ENCODE peak calls at places on chromosomes 3 and 15, in six cellular contexts. P is esophagus squamous epithelium, H is neuronal stem cell, U is HFF-Myc, L is psoas muscle, N is adrenal gland. Y is an unnamed sample.

GRCh38 chr3:143442761-143443477 is 323.3 kb downstream of the CHST2 start:
- DNase-seq in L (no peak), N (no peak), U (no peak), P (no peak), H (no peak), Y (no peak)

GRCh38 chr15:100191161-100191560 is 150.6 kb downstream of the ADAMTS17 start:
- DNase-seq in U (no peak), N (no peak), H (no peak), L (peak), P (no peak), Y (no peak)

GRCh38 chr15:79680721-79681120 is 216.1 kb downstream of the MTHFS start:
- DNase-seq in L (no peak), N (no peak), P (no peak), U (peak), H (peak), Y (no peak)

GRCh38 chr15:100623301-100623700 is 20.9 kb downstream of the ASB7 start:
- DNase-seq in P (no peak), U (no peak), N (no peak), H (no peak), L (no peak), Y (no peak)

GRCh38 chr15:31179683-31180082 is 78.2 kb upstream of the TRPM1 start:
- DNase-seq in L (no peak), P (no peak), N (no peak), U (no peak), H (no peak), Y (no peak)

GRCh38 chr3:10496121-10496863 is 9.1 kb downstream of the ATP2B2 start:
- DNase-seq in H (no peak), L (peak), N (no peak), U (no peak), P (no peak), Y (no peak)

GRCh38 chr3:64342940-64343691 is 117.8 kb upstream of the PRICKLE2 start:
- DNase-seq in N (peak), L (no peak), U (peak), H (no peak), P (no peak), Y (no peak)

GRCh38 chr3:158770254-158771017 is 31.4 kb upstream of the MFSD1 start:
- DNase-seq in H (no peak), N (no peak), L (no peak), P (no peak), U (no peak), Y (no peak)

GRCh38 chr3:71752911-71753715 is 542 bp upstream of the GPR27 start:
- DNase-seq in U (no peak), L (no peak), N (no peak), P (no peak), H (no peak), Y (no peak)

GRCh38 chr3:149352556-149352955 is 19.1 kb upstream of the TM4SF18 start:
- DNase-seq in N (peak), L (peak), U (no peak), H (peak), P (no peak), Y (peak)

GRCh38 chr3:9884555-9885165 is 4.6 kb upstream of the CIDEC start:
- DNase-seq in N (peak), H (no peak), L (no peak), U (peak), P (no peak), Y (no peak)

GRCh38 chr3:59803269-59803668 is 753.4 kb upstream of the CFAP20DC start:
- DNase-seq in N (no peak), H (no peak), U (no peak), L (no peak), P (no peak), Y (no peak)

GRCh38 chr15:28955160-28955502 is 69.4 kb downstream of the APBA2 start:
- DNase-seq in U (peak), N (no peak), P (no peak), L (no peak), H (no peak), Y (no peak)

GRCh38 chr3:113638910-113639309 is 57.5 kb downstream of the USF3 start:
- DNase-seq in H (no peak), N (no peak), P (no peak), U (no peak), L (no peak), Y (no peak)

GRCh38 chr3:171462224-171462623 is 2.0 kb upstream of the TNIK start:
- DNase-seq in N (no peak), U (no peak), H (no peak), L (no peak), P (no peak), Y (no peak)

GRCh38 chr3:67109651-67110204 is 111.6 kb downstream of the KBTBD8 start:
- DNase-seq in N (no peak), L (no peak), P (no peak), H (peak), U (peak), Y (no peak)

GRCh38 chr3:150202696-150203095 is 205.4 kb upstream of the TSC22D2 start:
- DNase-seq in L (no peak), P (no peak), U (no peak), H (no peak), N (no peak), Y (no peak)

GRCh38 chr3:33461097-33461496 is 20.9 kb upstream of the UBP1 start:
- DNase-seq in P (no peak), H (no peak), U (no peak), L (no peak), N (no peak), Y (no peak)

GRCh38 chr3:159881828-159882309 is 106.8 kb upstream of the IL12A start:
- DNase-seq in L (peak), N (no peak), P (no peak), U (no peak), H (no peak), Y (peak)

GRCh38 chr15:39919740-39920509 is at the start of gene GPR176:
- DNase-seq in U (no peak), H (peak), N (no peak), L (peak), P (no peak), Y (peak)

GRCh38 chr3:175546115-175546514 is 687.0 kb downstream of the NAALADL2 start:
- DNase-seq in N (no peak), P (no peak), H (no peak), U (no peak), L (no peak), Y (no peak)

GRCh38 chr15:23438816-23439466 is 8.1 kb downstream of the GOLGA6L2 start:
- DNase-seq in H (no peak), L (no peak), U (no peak), P (no peak), N (no peak), Y (no peak)

GRCh38 chr3:5678248-5678647 is 490.7 kb downstream of the EDEM1 start:
- DNase-seq in N (no peak), H (no peak), P (no peak), U (no peak), L (no peak), Y (no peak)

GRCh38 chr15:39629376-39629775 is 48.5 kb downstream of the THBS1 start:
- DNase-seq in N (no peak), U (no peak), H (no peak), P (no peak), L (no peak), Y (no peak)

GRCh38 chr3:87811953-87812352 is 246.9 kb downstream of the CGGBP1 start:
- DNase-seq in H (no peak), L (no peak), U (no peak), N (no peak), P (no peak), Y (no peak)

GRCh38 chr3:184620799-184621119 is 59.2 kb downstream of the EPHB3 start:
- DNase-seq in U (no peak), P (no peak), L (no peak), H (no peak), N (no peak), Y (no peak)

GRCh38 chr3:104805508-104805907 is 561.2 kb upstream of the ALCAM start:
- DNase-seq in U (no peak), P (no peak), H (no peak), N (no peak), L (no peak), Y (no peak)

GRCh38 chr15:44215594-44215993 is 20.5 kb upstream of the FRMD5 start:
- DNase-seq in N (peak), L (no peak), U (peak), H (no peak), P (no peak), Y (no peak)

GRCh38 chr3:44058022-44058867 is 183.4 kb upstream of the TOPAZ1 start:
- DNase-seq in N (no peak), H (no peak), P (no peak), U (peak), L (no peak), Y (no peak)

GRCh38 chr3:100072328-100073048 is 41.8 kb downstream of the FILIP1L start:
- DNase-seq in N (no peak), U (no peak), L (no peak), H (no peak), P (no peak), Y (no peak)

GRCh38 chr15:99967841-99968371 is 234.7 kb upstream of the LYSMD4 start:
- DNase-seq in N (peak), U (no peak), P (no peak), L (no peak), H (no peak), Y (no peak)

GRCh38 chr15:75732809-75733451 is 20.3 kb upstream of the CSPG4 start:
- DNase-seq in L (peak), P (no peak), N (peak), H (peak), U (no peak), Y (peak)

GRCh38 chr3:71998995-71999673 is 214.2 kb upstream of the PROK2 start:
- DNase-seq in N (no peak), P (no peak), U (no peak), H (no peak), L (no peak), Y (no peak)

GRCh38 chr3:191740712-191741111 is 279.7 kb downstream of the PYDC2 start:
- DNase-seq in P (no peak), N (no peak), L (no peak), U (no peak), H (no peak), Y (no peak)

GRCh38 chr15:90020041-90020735 is 19.1 kb downstream of the ZNF710 start:
- DNase-seq in P (no peak), U (no peak), L (no peak), N (peak), H (no peak), Y (peak)
- H3K4me3 ChIP-seq in P (no peak), U (no peak), L (no peak), N (no peak), H (no peak), Y (no peak)

DNA sequence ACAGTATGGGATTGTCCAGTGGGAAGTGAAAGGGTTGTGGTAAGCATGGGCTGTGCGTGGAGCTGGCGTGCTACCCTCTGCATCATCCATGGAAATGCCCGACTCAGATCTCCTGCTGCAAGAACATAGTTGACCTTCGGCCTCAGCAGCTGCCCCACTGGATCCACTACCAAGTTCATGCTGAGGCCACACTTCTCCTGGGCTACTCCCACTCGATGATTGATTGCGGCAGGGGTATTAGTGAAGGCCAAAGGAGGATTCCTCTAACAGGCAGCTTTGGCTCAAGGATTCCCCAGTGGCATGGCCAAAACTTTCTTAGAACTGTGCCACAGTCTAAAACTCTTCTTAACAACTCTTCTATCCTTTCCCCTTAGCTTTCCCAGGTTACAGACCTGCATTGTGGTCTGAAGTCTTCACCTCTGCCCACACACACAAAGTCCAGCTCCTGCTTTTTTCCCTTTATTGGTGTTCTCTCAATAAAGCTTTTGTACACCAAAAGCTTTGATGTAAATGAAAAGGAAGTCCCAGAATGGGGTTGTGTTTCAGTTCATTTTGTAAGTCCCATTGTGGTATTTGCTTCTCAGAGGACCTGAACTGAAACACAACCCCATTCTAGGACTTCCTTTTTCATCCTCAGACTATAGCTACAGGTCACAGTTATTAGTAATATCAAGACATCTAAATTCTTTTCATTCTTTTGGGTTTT is 4.9 kb upstream of the TBC1D5 start:
- DNase-seq in U (no peak), P (no peak), L (no peak), N (no peak), H (no peak), Y (no peak)
- H3K4me3 ChIP-seq in U (no peak), P (no peak), L (no peak), N (no peak), H (no peak), Y (no peak)

GRCh38 chr15:72758195-72758594 is 25.4 kb downstream of the ADPGK start:
- DNase-seq in L (no peak), U (peak), P (no peak), H (no peak), N (no peak), Y (no peak)
- H3K4me3 ChIP-seq in L (no peak), U (no peak), P (no peak), H (no peak), N (no peak), Y (no peak)

GRCh38 chr15:48253186-48253585 is 47.1 kb downstream of the SLC12A1 start:
- DNase-seq in H (no peak), P (no peak), L (no peak), N (no peak), U (no peak), Y (no peak)
- H3K4me3 ChIP-seq in H (no peak), P (no peak), L (no peak), N (no peak), U (no peak), Y (no peak)

GRCh38 chr3:161920196-161920595 is 423.6 kb downstream of the OTOL1 start:
- DNase-seq in N (no peak), P (no peak), L (no peak), U (no peak), H (no peak), Y (no peak)
- H3K4me3 ChIP-seq in N (no peak), P (no peak), L (no peak), U (no peak), H (no peak), Y (no peak)

DNA sequence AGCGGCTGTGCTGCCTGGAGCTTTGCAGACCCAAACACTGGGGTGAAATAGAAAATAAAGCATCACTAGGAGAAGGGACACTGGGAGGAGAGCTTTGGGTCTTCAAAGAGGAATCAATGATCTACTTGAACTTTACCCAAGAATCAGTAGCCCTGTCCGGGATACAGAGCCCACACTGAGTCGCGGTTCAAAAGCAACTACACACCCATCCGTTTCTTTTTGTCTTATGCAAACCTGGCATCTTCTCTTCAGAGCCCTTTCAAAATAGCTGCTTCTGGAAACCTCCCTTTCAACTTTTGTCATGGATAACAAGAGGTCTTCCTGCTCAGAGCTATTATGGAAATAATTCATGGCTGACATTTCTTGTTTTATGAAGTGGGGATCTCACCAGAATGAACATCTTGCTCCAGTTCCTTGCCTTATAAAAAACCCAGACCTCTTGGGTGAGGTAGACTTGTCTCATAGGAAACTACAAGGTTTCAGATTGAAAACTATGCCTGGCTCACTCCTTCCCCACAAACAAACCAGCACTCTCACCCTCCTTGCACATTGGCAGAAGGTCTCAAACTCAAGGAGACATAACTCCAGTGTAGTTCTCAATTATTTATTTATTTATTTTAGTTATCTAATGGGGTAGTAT is 115.1 kb upstream of the ARHGEF3 start:
- DNase-seq in N (no peak), H (no peak), U (no peak), L (no peak), P (no peak), Y (no peak)
- H3K4me3 ChIP-seq in N (no peak), H (no peak), U (no peak), L (peak), P (no peak), Y (no peak)

GRCh38 chr15:60399246-60399915 is 1.6 kb upstream of the ANXA2 start:
- DNase-seq in N (no peak), H (no peak), P (no peak), L (no peak), U (no peak), Y (no peak)
- H3K4me3 ChIP-seq in N (no peak), H (no peak), P (no peak), L (no peak), U (peak), Y (no peak)

DNA sequence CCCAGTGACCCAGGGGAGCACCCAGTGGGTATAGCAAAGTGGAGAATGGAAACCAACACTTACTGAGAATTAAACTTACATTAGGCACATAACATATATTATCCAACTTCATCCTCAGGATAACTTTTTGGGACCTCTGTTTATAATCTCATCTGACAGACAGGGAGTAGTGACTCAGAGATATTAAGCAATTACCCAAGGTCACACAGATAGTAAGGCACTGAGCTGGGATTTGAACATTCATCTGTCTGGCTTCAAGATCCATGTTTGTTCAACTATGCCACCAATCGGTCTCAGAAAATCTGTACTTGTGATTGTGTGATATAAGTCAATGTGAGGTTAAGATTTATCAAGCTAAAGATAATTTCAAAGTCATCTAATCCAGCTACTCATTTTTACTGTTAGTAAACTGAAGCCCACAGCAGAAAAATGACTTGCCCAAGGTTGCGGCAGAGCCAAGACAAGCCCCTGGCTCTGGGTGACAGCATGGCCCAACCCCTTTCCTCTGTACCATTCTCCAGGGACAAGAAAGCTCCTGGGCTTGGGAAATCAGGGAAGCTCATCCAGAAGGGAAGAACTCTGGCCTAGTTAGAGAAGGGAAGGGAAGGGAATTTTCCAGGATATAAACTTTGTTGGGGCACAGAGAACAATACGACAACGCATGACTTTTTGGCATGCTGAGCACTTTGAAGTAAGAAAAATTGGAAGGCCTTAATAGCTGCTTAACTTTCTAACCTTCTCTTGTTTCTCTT is 137.9 kb upstream of the SMAD3 start:
- DNase-seq in L (no peak), N (peak), P (no peak), U (no peak), H (no peak), Y (no peak)
- H3K4me3 ChIP-seq in L (no peak), N (no peak), P (no peak), U (no peak), H (no peak), Y (no peak)

DNA sequence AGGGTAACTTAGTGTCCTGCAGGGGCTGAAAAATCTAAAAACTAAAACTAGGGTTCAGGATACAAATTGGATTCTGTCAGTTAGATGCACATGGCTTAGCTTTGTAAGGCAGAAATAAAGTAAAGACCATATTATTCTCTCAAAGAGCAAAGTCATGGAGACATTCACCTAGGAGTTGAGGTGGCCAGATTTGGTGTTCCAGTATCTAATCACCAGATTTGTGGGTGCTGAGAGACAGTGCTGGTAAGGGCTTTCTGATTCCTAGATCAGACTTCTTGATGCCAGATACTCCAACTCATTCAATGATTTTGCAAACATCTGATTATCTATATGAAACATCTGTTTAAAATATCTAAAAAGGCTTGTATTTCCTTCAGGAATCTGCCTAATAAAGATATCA is 28.3 kb upstream of the TBC1D5 start:
- DNase-seq in H (no peak), P (no peak), U (no peak), N (no peak), L (no peak), Y (no peak)
- H3K4me3 ChIP-seq in H (no peak), P (no peak), U (no peak), N (no peak), L (no peak), Y (no peak)

GRCh38 chr3:187932530-187932929 is 187.3 kb upstream of the BCL6 start:
- DNase-seq in N (no peak), P (no peak), L (no peak), U (no peak), H (no peak), Y (no peak)
- H3K4me3 ChIP-seq in N (no peak), P (no peak), L (no peak), U (no peak), H (no peak), Y (no peak)

Y was measured in aorta.